ENCODE peak calls at places on chromosomes 7 and 10, in six cellular contexts. B is GM20000; I is GM12865; S is endothelial cell; R is transverse colon; H is CD4-positive, alpha-beta T cell. U is an unnamed sample.

GRCh38 chr10:131928248-131929095 is 27.7 kb downstream of the PPP2R2D start:
- DNase-seq in H (no peak), S (no peak), I (peak), R (no peak), B (peak), U (peak)

GRCh38 chr7:50534690-50535290 is 30.4 kb downstream of the DDC start:
- DNase-seq in S (no peak), B (no peak), H (no peak), I (no peak), R (no peak), U (no peak)

GRCh38 chr7:151060416-151061234 is 1.2 kb downstream of the SLC4A2 start:
- DNase-seq in B (peak), H (no peak), I (no peak), S (no peak), R (peak), U (no peak)

GRCh38 chr10:120684211-120684610 is 167.0 kb upstream of the WDR11 start:
- DNase-seq in S (no peak), I (no peak), B (no peak), H (no peak), R (no peak), U (no peak)

GRCh38 chr7:78576196-78576595 is 777.6 kb downstream of the PHTF2 start:
- DNase-seq in S (no peak), I (no peak), R (no peak), B (no peak), H (no peak), U (no peak)

GRCh38 chr10:90171014-90171722 is 469.8 kb downstream of the KIF20B start:
- DNase-seq in R (no peak), H (no peak), B (no peak), S (no peak), I (no peak), U (no peak)

GRCh38 chr10:11154809-11155208 is 137.1 kb downstream of the CELF2 start:
- DNase-seq in I (no peak), R (no peak), S (no peak), H (no peak), B (no peak), U (no peak)

GRCh38 chr7:72015106-72015505 is 397.0 kb downstream of the CALN1 start:
- DNase-seq in H (no peak), S (no peak), I (no peak), B (no peak), R (no peak), U (no peak)

GRCh38 chr7:11428877-11429617 is 403.0 kb downstream of the THSD7A start:
- DNase-seq in B (no peak), H (no peak), I (no peak), S (no peak), R (no peak), U (no peak)

GRCh38 chr7:28169166-28169713 is 11.4 kb downstream of the JAZF1 start:
- DNase-seq in H (no peak), I (no peak), R (no peak), S (no peak), B (no peak), U (no peak)

GRCh38 chr7:3461923-3462322 is 160.9 kb downstream of the SDK1 start:
- DNase-seq in I (no peak), H (peak), S (no peak), R (no peak), B (no peak), U (no peak)

GRCh38 chr10:97238855-97239254 is 53.1 kb upstream of the SLIT1 start:
- DNase-seq in B (no peak), R (no peak), I (no peak), S (no peak), H (no peak), U (no peak)

GRCh38 chr7:40297741-40298311 is 163.0 kb downstream of the SUGCT start:
- DNase-seq in R (no peak), I (no peak), H (no peak), B (no peak), S (no peak), U (no peak)

GRCh38 chr7:149494738-149495368 is 2.8 kb downstream of the ZNF746 start:
- DNase-seq in I (no peak), R (no peak), H (no peak), S (no peak), B (no peak), U (no peak)

GRCh38 chr7:69367785-69368184 is 230.5 kb upstream of the AUTS2 start:
- DNase-seq in I (no peak), R (no peak), S (no peak), B (no peak), H (no peak), U (no peak)

GRCh38 chr7:117010375-117011133 is 57.3 kb downstream of the ST7 start:
- DNase-seq in I (peak), H (no peak), B (peak), R (no peak), S (no peak), U (peak)

GRCh38 chr7:102069913-102070629 is 216.6 kb upstream of the SH2B2 start:
- DNase-seq in S (no peak), R (no peak), I (no peak), H (no peak), B (no peak), U (no peak)

DNA sequence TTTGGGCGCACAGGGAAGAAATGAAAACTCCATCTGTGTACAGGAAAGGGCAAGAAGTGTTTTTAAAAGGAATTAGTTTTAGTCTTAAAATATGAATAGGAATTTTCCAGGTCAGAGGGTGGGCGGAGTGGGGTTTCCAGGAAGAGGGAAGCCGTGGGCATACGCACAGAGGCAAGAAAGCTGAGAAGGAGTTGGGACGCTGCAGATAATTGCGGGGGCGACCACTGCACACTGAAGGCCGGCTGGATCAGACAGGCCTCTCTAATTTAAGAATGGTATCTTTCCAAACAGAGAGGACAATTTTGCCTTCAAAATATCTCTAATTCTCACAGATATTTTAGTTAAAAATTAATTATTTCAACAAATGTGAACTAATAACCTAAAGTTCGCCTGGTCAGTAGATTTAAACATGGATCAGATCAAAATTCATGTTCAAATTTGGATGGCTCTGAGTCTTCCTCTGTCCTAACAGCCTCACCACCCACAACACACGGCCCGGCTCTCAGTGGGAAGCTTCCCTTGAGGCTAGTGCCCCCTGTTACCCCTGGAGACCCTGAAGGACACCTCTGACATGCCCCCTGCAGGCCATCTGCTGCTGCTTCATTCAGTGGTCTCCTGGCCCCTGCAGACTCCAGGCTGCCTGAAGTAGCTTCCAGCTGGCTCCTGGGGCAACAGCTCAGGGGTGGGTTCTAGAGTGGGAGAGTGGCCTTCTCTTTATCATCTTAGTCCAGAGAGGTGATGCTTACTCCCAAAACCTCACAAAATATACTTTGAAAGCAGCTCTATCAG is 189.3 kb upstream of the INHBA start:
- DNase-seq in I (no peak), H (no peak), R (no peak), B (peak), S (peak), U (no peak)
- TF ChIP-seq CTCF in I (peak), H (no peak), R (no peak), B (peak), S (peak), U (peak)

GRCh38 chr10:49594594-49594993 is 15.5 kb upstream of the SLC18A3 start:
- DNase-seq in R (peak), H (no peak), B (peak), S (peak), I (peak), U (peak)
- TF ChIP-seq CTCF in R (peak), H (peak), B (peak), S (peak), I (peak), U (peak)

GRCh38 chr10:69093933-69094332 is 6.0 kb downstream of the SRGN start:
- DNase-seq in S (no peak), B (no peak), H (no peak), I (no peak), R (no peak), U (no peak)
- TF ChIP-seq CTCF in S (no peak), B (no peak), H (no peak), I (no peak), R (no peak), U (no peak)

GRCh38 chr7:66920769-66921395 is at the start of gene TMEM248:
- DNase-seq in R (peak), H (peak), B (peak), I (peak), S (peak), U (peak)
- TF ChIP-seq CTCF in R (peak), H (no peak), B (no peak), I (no peak), S (no peak), U (no peak)

GRCh38 chr10:80199828-80200227 is 5.5 kb downstream of the ANXA11 start:
- DNase-seq in H (no peak), B (no peak), I (no peak), R (peak), S (peak), U (no peak)
- TF ChIP-seq CTCF in H (no peak), B (no peak), I (no peak), R (peak), S (no peak), U (no peak)

DNA sequence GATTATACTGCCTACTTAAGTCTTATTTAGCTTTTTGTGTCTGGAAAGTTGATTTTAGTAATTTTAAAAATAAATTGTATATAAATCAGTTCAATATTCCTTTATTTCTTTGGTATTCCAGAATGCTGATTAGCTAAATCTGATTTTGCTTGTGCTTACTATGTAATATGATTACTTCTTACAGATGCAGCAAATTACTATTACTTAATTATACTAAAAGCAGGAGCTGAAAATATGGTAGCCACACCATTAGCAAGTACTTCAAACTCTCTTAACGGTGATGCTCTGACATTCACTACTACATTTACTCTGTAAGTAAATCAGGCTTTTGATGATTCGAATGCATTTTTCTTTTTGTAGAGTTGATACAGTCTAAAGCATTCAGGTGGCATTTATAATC is 34.0 kb downstream of the ANLN start:
- DNase-seq in I (no peak), B (no peak), R (no peak), S (no peak), H (no peak), U (no peak)
- TF ChIP-seq CTCF in I (no peak), B (no peak), R (no peak), S (no peak), H (no peak), U (no peak)

GRCh38 chr10:2933924-2934323 is 133.4 kb upstream of the PFKP start:
- DNase-seq in I (no peak), S (no peak), B (no peak), R (no peak), H (no peak), U (no peak)

GRCh38 chr10:2936816-2937215 is 130.5 kb upstream of the PFKP start:
- DNase-seq in I (no peak), R (no peak), S (no peak), H (no peak), B (no peak), U (no peak)

GRCh38 chr10:2935647-2936386 is 131.5 kb upstream of the PFKP start:
- DNase-seq in I (no peak), H (no peak), R (no peak), S (no peak), B (no peak), U (no peak)

GRCh38 chr10:2942937-2943336 is 124.4 kb upstream of the PFKP start:
- DNase-seq in S (no peak), R (no peak), I (no peak), B (no peak), H (no peak), U (no peak)

GRCh38 chr10:2938869-2939268 is 128.5 kb upstream of the PFKP start:
- DNase-seq in H (no peak), I (no peak), R (no peak), S (no peak), B (no peak), U (no peak)
- TF ChIP-seq CTCF in H (no peak), I (no peak), R (no peak), S (no peak), B (no peak), U (no peak)

GRCh38 chr7:98136423-98136822 is 29.8 kb downstream of the LMTK2 start:
- DNase-seq in I (no peak), S (no peak), B (no peak), R (no peak), H (no peak), U (no peak)

GRCh38 chr7:98134420-98134819 is 27.8 kb downstream of the LMTK2 start:
- DNase-seq in H (no peak), I (no peak), B (no peak), R (no peak), S (no peak), U (no peak)

GRCh38 chr7:98135984-98136383 is 29.3 kb downstream of the LMTK2 start:
- DNase-seq in B (no peak), S (no peak), R (no peak), H (no peak), I (no peak), U (no peak)

GRCh38 chr7:98133181-98133580 is 26.5 kb downstream of the LMTK2 start:
- DNase-seq in B (peak), R (peak), I (peak), S (no peak), H (no peak), U (peak)

GRCh38 chr7:98133621-98134266 is 27.1 kb downstream of the LMTK2 start:
- DNase-seq in B (no peak), I (peak), R (no peak), S (no peak), H (no peak), U (no peak)
- TF ChIP-seq CTCF in B (no peak), I (no peak), R (no peak), S (no peak), H (no peak), U (no peak)

GRCh38 chr10:80158598-80159127 is 26.1 kb downstream of the PLAC9 start:
- DNase-seq in R (peak), S (no peak), I (no peak), B (no peak), H (no peak), U (no peak)
- TF ChIP-seq CTCF in R (no peak), S (no peak), I (no peak), B (no peak), H (no peak), U (no peak)

U was measured in GM10248.